ENCODE peak calls at places on chromosomes 2 and 18, in eight cellular contexts. I is HTR-8/SVneo; J is CD8-positive, alpha-beta memory T cell; V is effector CD4-positive, alpha-beta T cell; K is COR-L47; L is GM20000; U is nephron progenitor cell; W is GM06990. X is an unnamed sample.

GRCh38 chr2:195768454-195768853 is 111.4 kb downstream of the SLC39A10 start:
- DNase-seq in V (no peak), I (no peak), W (no peak), U (no peak), J (no peak), L (no peak), K (no peak), X (no peak)

GRCh38 chr2:241797441-241798080 is 11.4 kb upstream of the NEU4 start:
- DNase-seq in I (no peak), L (peak), J (no peak), U (peak), K (no peak), V (no peak), W (no peak), X (no peak)

GRCh38 chr2:189751080-189751658 is 11.4 kb downstream of the OSGEPL1 start:
- DNase-seq in L (peak), U (peak), W (no peak), K (peak), V (peak), J (no peak), I (peak), X (peak)

GRCh38 chr2:127080941-127081769 is 25.8 kb downstream of the BIN1 start:
- DNase-seq in J (peak), U (no peak), V (peak), K (no peak), W (peak), L (peak), I (no peak), X (no peak)

GRCh38 chr18:50006470-50007046 is 188.4 kb downstream of the MYO5B start:
- DNase-seq in L (no peak), J (no peak), U (no peak), V (no peak), W (no peak), I (no peak), K (peak), X (no peak)

GRCh38 chr2:232927041-232927792 is 57.2 kb downstream of the SNORC start:
- DNase-seq in W (no peak), L (peak), J (no peak), V (no peak), I (no peak), K (no peak), U (peak), X (peak)

GRCh38 chr2:109129921-109130725 is 1.1 kb downstream of the SH3RF3 start:
- DNase-seq in W (no peak), V (no peak), K (no peak), L (no peak), J (no peak), U (peak), I (peak), X (peak)

GRCh38 chr18:5380581-5380980 is 85.1 kb upstream of the ZBTB14 start:
- DNase-seq in U (no peak), I (no peak), W (no peak), L (no peak), J (no peak), K (no peak), V (no peak), X (no peak)

GRCh38 chr18:22069916-22070315 is 99.5 kb upstream of the GATA6 start:
- DNase-seq in V (no peak), L (no peak), K (no peak), W (no peak), U (no peak), J (no peak), I (no peak), X (no peak)

GRCh38 chr2:127052068-127052770 is 54.7 kb downstream of the BIN1 start:
- DNase-seq in J (no peak), L (no peak), V (no peak), K (no peak), W (no peak), U (no peak), I (no peak), X (no peak)

GRCh38 chr2:198314559-198315153 is 510.3 kb downstream of the PLCL1 start:
- DNase-seq in K (peak), V (no peak), I (peak), J (no peak), U (no peak), W (no peak), L (no peak), X (peak)

GRCh38 chr18:23378470-23378764 is 74.7 kb upstream of the RIOK3 start:
- DNase-seq in I (no peak), J (no peak), K (no peak), V (no peak), U (no peak), L (no peak), W (no peak), X (no peak)

GRCh38 chr18:67310826-67311225 is 205.7 kb downstream of the DSEL start:
- DNase-seq in J (no peak), W (no peak), V (no peak), L (no peak), I (no peak), K (no peak), U (no peak), X (no peak)

X was measured in AG08396.